ENCODE peak calls at places on chromosomes 5 and 9, in eight cellular contexts. W is NCI-H460; V is kidney tubule cell; E is activated CD4-positive, alpha-beta T cell treated with anti-CD3 and anti-CD28 coated beads for 48 hours; J is spleen; C is anterior cingulate cortex; O is ELF-1; G is Caco-2. K is an unnamed sample.

GRCh38 chr5:16776611-16777251 is 159.4 kb downstream of the MYO10 start:
- DNase-seq in W (peak), V (no peak), E (no peak), J (no peak), C (peak), O (peak), G (no peak), K (peak)

GRCh38 chr5:99119326-99119725 is 190.5 kb upstream of the CHD1 start:
- DNase-seq in W (no peak), V (no peak), E (no peak), J (no peak), C (no peak), O (no peak), G (no peak), K (no peak)

GRCh38 chr9:114745879-114746550 is 59.8 kb downstream of the TNFSF15 start:
- DNase-seq in W (no peak), V (no peak), E (peak), J (no peak), C (no peak), O (no peak), G (no peak), K (no peak)

GRCh38 chr5:171757853-171758535 is 27.6 kb upstream of the SMIM23 start:
- DNase-seq in W (peak), V (peak), E (no peak), J (no peak), C (no peak), O (no peak), G (no peak), K (no peak)

GRCh38 chr9:105064248-105065118 is 136.5 kb upstream of the ABCA1 start:
- DNase-seq in W (peak), V (peak), E (no peak), J (peak), C (peak), O (peak), G (peak), K (peak)

GRCh38 chr5:343461-344401 is 22.2 kb downstream of the AHRR start:
- DNase-seq in W (peak), V (peak), E (peak), J (no peak), C (no peak), O (peak), G (no peak), K (peak)

GRCh38 chr9:130072515-130073235 is 19.0 kb downstream of the GPR107 start:
- DNase-seq in W (no peak), V (peak), E (peak), J (no peak), C (no peak), O (no peak), G (no peak), K (no peak)

GRCh38 chr5:88396635-88397285 is 128.1 kb upstream of the TMEM161B start:
- DNase-seq in W (no peak), V (no peak), E (no peak), J (no peak), C (no peak), O (peak), G (no peak), K (no peak)

GRCh38 chr5:119393746-119394145 is 37.9 kb downstream of the TNFAIP8 start:
- DNase-seq in W (no peak), V (peak), E (no peak), J (no peak), C (no peak), O (no peak), G (no peak), K (no peak)